ENCODE peak calls at places on chromosomes 16 and 17, in four cellular contexts. G is WTC11, B is HepG2, F is GM12878. R is an unnamed sample.

GRCh38 chr17:15444805-15445204 is 22.6 kb downstream of the CDRT4 start:
- DNase-seq in G (no peak), B (no peak), F (no peak), R (peak; percentile 44)

GRCh38 chr16:14487579-14487978 is 142.5 kb downstream of the PARN start:
- DNase-seq in G (no peak), B (no peak), F (no peak), R (no peak)

GRCh38 chr16:14334366-14335105 is 263.4 kb downstream of the MRTFB start:
- DNase-seq in G (no peak), B (no peak), F (no peak), R (no peak)

GRCh38 chr17:35084987-35085386 is 21.5 kb upstream of the RFFL start:
- DNase-seq in G (no peak), B (no peak), F (no peak), R (peak; percentile 55)

GRCh38 chr16:85571563-85571812 is 41.6 kb upstream of the GSE1 start:
- DNase-seq in G (no peak), B (no peak), F (no peak), R (peak; percentile 70)

GRCh38 chr17:77734371-77735050 is 224.0 kb upstream of the TNRC6C start:
- DNase-seq in G (peak; percentile 47), B (peak; percentile 21), F (no peak), R (peak; percentile 48)

GRCh38 chr16:28180660-28181556 is 30.9 kb downstream of the XPO6 start:
- DNase-seq in G (no peak), B (no peak), F (no peak), R (no peak)

GRCh38 chr17:68518063-68518815 is 6.0 kb downstream of the PRKAR1A start:
- DNase-seq in G (no peak), B (no peak), F (no peak), R (no peak)

GRCh38 chr17:51103050-51103449 is 17.6 kb downstream of the SPAG9 start:
- DNase-seq in G (no peak), B (no peak), F (no peak), R (no peak)

GRCh38 chr16:50845296-50845695 is 103.4 kb downstream of the CYLD start:
- DNase-seq in G (no peak), B (no peak), F (no peak), R (no peak)

GRCh38 chr16:85812811-85813700 is 13.6 kb downstream of the COX4I1 start:
- DNase-seq in G (no peak), B (no peak), F (no peak), R (no peak)

GRCh38 chr17:9837551-9838471 is 12.1 kb downstream of the GLP2R start:
- DNase-seq in G (no peak), B (no peak), F (no peak), R (no peak)

DNA sequence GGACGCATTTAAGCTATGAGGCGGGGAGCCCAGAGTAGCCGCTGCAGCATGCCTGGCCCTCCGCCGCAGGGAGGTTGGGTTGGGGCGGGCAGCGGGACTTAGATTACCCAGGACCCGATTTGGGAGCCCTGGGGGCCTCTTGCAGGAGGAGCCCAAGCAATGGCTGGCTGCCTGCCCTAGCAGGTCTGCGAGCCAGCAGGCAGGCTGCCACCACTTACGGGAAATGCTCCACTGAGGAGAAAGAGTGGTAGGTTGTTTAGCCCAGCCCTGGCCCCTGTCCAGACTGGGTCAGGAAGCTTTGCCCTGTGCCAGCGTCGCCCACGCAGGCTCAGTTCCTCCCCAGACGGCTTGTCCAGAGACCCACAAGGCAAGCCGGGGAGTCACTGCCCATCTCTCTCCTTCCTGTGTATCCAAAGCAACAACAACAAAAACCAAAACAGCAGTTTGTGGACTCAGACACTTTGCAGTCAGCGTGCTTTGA is 10.3 kb upstream of the TVP23A start:
- DNase-seq in G (no peak), B (no peak), F (no peak), R (no peak)
- TF ChIP-seq ETV6 in G (no peak), B (no peak), F (no peak), R (no peak)

DNA sequence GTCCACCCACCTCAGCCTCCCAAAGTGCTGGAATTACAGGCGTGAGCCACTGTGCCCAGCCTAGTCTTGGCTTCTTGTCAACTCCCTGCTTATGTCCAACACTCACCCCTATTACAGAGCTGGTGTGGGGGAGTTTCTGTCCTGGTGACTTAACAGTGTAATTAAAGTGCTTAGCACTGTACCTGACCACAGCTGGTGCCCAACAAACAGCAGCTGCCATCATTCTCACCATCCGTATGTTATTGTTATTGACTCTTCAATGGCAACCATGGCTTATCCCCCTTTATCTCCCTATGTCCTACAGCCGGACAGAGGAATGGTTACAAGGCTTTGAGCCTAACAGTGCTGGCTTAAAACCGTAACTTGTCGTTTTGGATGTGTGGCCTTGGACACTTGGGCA is 17.0 kb upstream of the BRCA1 start:
- DNase-seq in G (no peak), B (no peak), F (no peak), R (no peak)
- TF ChIP-seq CBFB in G (no peak), B (no peak), F (no peak), R (no peak)

DNA sequence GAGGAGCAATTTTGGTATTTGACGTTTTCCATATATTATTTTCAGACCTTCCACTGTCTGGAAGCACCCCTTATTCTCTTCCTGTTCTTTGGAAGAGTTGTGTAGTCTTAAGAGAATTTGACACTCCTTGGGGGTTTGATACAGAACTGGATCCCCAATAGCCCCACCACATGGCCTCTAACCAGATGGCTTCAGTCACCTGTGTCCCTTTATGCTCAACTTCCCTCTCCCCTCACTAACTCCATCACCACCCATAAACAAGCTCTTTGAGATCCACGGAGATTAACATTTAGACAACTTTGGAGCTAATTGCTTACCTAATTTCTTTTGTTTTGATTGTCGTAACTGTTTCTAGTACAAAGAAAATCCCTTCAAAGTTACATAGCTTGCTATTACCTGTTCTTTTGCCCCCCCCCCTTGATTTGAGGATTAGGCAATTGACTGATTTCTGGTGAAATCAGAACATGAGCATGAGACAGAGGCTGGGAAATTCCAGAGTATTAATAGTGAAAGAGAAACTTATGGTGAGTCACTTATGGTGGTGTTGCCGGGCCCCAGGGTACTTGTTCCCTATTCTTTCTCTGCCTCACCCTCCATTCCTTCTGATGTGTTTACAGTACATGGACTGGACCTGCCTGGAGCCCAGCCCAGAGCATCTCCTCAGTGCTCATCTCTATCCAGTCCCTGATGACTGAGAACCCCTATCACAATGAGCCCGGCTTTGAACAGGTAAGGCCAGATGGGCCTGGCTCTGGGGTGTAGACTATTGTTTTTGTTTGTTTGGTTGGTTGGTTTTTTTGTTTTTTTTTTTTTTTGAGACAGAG is 7.5 kb downstream of the UBE2Z start:
- DNase-seq in G (no peak), B (no peak), F (peak; percentile 74), R (no peak)
- TF ChIP-seq ETV6 in G (no peak), B (no peak), F (no peak), R (no peak)

DNA sequence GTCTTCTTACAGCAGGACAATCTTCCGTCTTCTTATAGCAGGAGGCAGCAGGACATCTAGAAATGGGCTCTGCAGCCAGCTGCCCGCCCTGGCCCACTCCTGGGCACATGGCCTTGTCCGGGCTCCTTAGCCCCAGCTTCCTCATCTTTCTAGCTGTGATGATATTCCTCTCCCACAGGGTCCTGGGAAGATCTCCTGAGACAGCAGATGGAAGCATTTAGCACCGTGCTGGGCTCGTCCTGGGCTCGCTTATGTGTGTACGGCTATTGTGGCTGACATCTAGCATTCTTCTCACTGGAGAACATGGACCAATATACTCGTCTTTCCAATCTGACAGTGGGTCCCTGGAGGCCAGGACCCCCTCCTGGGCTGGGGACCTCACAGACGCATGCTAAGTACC is 48.5 kb downstream of the TIMM22 start:
- DNase-seq in G (no peak), B (no peak), F (no peak), R (no peak)
- TF ChIP-seq CBFB in G (no peak), B (no peak), F (no peak), R (no peak)

GRCh38 chr17:42407289-42407836 is 15.7 kb downstream of the CAVIN1 start:
- DNase-seq in G (peak; percentile 70), B (peak; percentile 63), F (no peak), R (peak; percentile 52)

GRCh38 chr17:42405076-42405475 is 16.8 kb upstream of the STAT3 start:
- DNase-seq in G (no peak), B (no peak), F (no peak), R (no peak)

GRCh38 chr17:42405963-42406495 is 17.0 kb downstream of the CAVIN1 start:
- DNase-seq in G (peak; percentile 92), B (peak; percentile 63), F (no peak), R (peak; percentile 74)

GRCh38 chr17:42408076-42408475 is 15.0 kb downstream of the CAVIN1 start:
- DNase-seq in G (no peak), B (no peak), F (no peak), R (no peak)

DNA sequence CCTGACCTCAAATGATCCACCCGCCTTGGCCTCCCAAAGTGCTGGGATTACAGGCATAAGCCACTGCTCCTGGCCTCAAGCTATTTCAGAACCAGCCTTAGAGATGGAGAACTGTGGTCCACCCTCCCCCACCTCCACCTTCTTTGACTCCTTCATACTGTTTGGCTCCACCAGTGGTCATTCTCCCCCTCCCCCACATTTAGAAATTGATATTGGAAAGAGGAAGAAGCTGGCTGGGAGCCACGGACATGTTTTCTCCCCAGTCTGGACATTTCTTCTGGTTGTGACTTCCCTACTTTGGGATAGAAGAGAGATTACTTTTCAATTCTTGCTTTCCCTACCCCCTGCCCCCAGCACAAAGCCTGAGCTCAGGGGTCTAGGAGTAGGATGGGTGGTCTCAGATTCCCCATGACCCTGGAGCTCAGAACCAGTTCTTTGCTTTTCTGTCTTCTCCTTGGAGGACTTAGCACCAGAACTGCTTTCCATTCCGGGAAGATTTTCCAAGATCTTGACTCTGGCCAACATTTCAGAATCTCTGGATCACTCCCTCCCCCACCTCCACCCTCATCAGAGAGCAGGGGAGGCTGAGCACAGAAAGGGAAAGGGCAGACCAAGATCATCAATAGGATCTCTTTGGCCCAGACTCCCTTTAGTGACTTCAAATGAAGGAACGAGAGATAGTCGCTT is 16.3 kb downstream of the CAVIN1 start:
- DNase-seq in G (no peak), B (no peak), F (no peak), R (peak; percentile 47)
- TF ChIP-seq ETV6 in G (no peak), B (no peak), F (no peak), R (no peak)

DNA sequence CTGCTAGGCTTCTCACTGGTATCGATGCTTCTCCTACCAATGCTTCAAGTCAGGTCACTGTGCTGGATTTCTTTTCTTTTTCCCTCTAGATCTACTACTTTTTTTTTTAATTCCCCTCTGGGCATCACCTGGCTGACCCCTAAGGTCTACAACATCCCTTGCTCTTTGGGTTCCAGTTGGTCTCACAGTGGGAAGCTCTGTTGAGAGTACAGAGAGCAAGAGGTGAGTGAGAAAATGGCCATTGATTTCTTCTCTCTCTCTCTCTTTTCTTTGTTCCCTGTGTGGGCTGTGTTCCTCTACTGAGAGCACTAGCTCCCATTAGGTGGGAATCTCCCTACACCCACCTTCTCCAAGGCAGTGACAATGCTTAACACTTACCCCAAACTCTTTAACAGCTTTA is 413.4 kb downstream of the KCNJ2 start:
- DNase-seq in G (no peak), B (no peak), F (no peak), R (no peak)
- TF ChIP-seq CBFB in G (no peak), B (no peak), F (no peak), R (no peak)